ENCODE peak calls at places on chromosome 13, in eight cellular contexts. N is AG10803, B is left lung, K is upper lobe of left lung, X is cardiac fibroblast, C is HL-60, W is pancreas, A is WTC11. R is an unnamed sample.
A peak's percentile ranks its signal among the peaks of the same experiment; 100 is the strongest.

GRCh38 chr13:109744512-109745051 is 41.8 kb downstream of the IRS2 start:
- DNase-seq in X (peak; percentile 86), B (no peak), N (no peak), A (no peak), C (no peak), W (no peak), K (no peak), R (no peak)

GRCh38 chr13:47661076-47661475 is 340.0 kb downstream of the SUCLA2 start:
- DNase-seq in X (peak; percentile 65), C (no peak), K (no peak), B (no peak), W (no peak), N (peak; percentile 92), A (no peak), R (no peak)

GRCh38 chr13:33611016-33611805 is 206.7 kb upstream of the RFC3 start:
- DNase-seq in X (peak; percentile 68), C (no peak), W (no peak), K (peak; percentile 26), N (no peak), B (peak; percentile 41), A (no peak), R (no peak)

GRCh38 chr13:114027826-114028225 is 54.0 kb upstream of the C13orf46 start:
- DNase-seq in N (no peak), B (no peak), A (no peak), X (no peak), C (no peak), W (peak; percentile 23), K (no peak), R (no peak)

GRCh38 chr13:81275666-81276258 is 934.8 kb upstream of the SPRY2 start:
- DNase-seq in C (no peak), N (no peak), B (no peak), X (no peak), W (no peak), K (no peak), A (peak; percentile 34), R (no peak)

GRCh38 chr13:102901615-102902305 is 55.9 kb downstream of the ERCC5 start:
- DNase-seq in W (no peak), N (no peak), X (peak; percentile 44), B (no peak), A (no peak), K (no peak), C (no peak), R (no peak)

GRCh38 chr13:48009298-48009697 is 8.2 kb upstream of the SUCLA2 start:
- DNase-seq in W (no peak), C (peak; percentile 66), K (no peak), X (peak; percentile 89), A (no peak), B (no peak), N (peak; percentile 92), R (no peak)

GRCh38 chr13:20161951-20162300 is 1.1 kb upstream of the GJA3 start:
- DNase-seq in W (no peak), A (no peak), N (no peak), X (peak; percentile 2), B (no peak), C (no peak), K (no peak), R (no peak)

GRCh38 chr13:106028916-106029315 is 506.5 kb downstream of the EFNB2 start:
- DNase-seq in C (no peak), X (no peak), W (no peak), A (no peak), N (peak; percentile 66), K (no peak), B (no peak), R (no peak)

GRCh38 chr13:75787249-75787940 is 151.3 kb downstream of the LMO7 start:
- DNase-seq in K (no peak), W (no peak), C (no peak), X (peak; percentile 63), N (peak; percentile 70), A (no peak), B (no peak), R (no peak)

GRCh38 chr13:44309771-44310767 is 63.6 kb upstream of the SERP2 start:
- DNase-seq in A (no peak), C (no peak), N (no peak), X (peak; percentile 40), W (no peak), B (no peak), K (no peak), R (no peak)

GRCh38 chr13:72737033-72737432 is 9.3 kb downstream of the BORA start:
- DNase-seq in X (no peak), N (no peak), B (no peak), K (no peak), A (no peak), C (no peak), W (no peak), R (no peak)

GRCh38 chr13:94214979-94215378 is 264.5 kb downstream of the DCT start:
- DNase-seq in B (no peak), A (no peak), N (no peak), K (no peak), X (no peak), W (no peak), C (no peak), R (no peak)

GRCh38 chr13:90362718-90363117 is 984.8 kb upstream of the MIR17HG start:
- DNase-seq in W (no peak), K (no peak), B (no peak), C (no peak), N (peak; percentile 1), X (peak; percentile 59), A (no peak), R (no peak)

GRCh38 chr13:46526763-46527162 is 26.2 kb upstream of the LRCH1 start:
- DNase-seq in C (no peak), N (no peak), B (no peak), W (no peak), K (no peak), X (no peak), A (no peak), R (no peak)

GRCh38 chr13:80217614-80218456 is 123.1 kb downstream of the SPRY2 start:
- DNase-seq in W (no peak), A (peak; percentile 13), N (no peak), K (no peak), B (no peak), X (peak; percentile 81), C (no peak), R (no peak)

GRCh38 chr13:36428083-36428482 is 4.2 kb upstream of the CCNA1 start:
- DNase-seq in N (no peak), X (peak; percentile 83), C (peak; percentile 56), B (no peak), W (no peak), A (no peak), K (peak; percentile 28), R (no peak)

GRCh38 chr13:27792393-27793218 is at the start of gene GSX1:
- DNase-seq in K (peak; percentile 56), C (peak; percentile 39), X (peak; percentile 77), B (peak; percentile 52), A (peak; percentile 87), W (peak; percentile 92), N (peak; percentile 62), R (no peak)

GRCh38 chr13:74651121-74651520 is 516.9 kb upstream of the KLF12 start:
- DNase-seq in X (no peak), N (no peak), K (no peak), W (no peak), A (no peak), C (no peak), B (no peak), R (no peak)

GRCh38 chr13:44796597-44797517 is 192.4 kb downstream of the NUFIP1 start:
- DNase-seq in W (no peak), X (no peak), A (no peak), K (no peak), C (peak; percentile 44), B (no peak), N (no peak), R (no peak)

GRCh38 chr13:24865158-24865557 is 101.2 kb downstream of the RNF17 start:
- DNase-seq in X (peak; percentile 40), B (no peak), C (no peak), N (peak; percentile 12), A (no peak), K (no peak), W (no peak), R (no peak)
- TF ChIP-seq CTCF in X (peak; percentile 10), B (no peak), C (no peak), N (peak; percentile 37), A (no peak), K (no peak), W (no peak), R (no peak)

DNA sequence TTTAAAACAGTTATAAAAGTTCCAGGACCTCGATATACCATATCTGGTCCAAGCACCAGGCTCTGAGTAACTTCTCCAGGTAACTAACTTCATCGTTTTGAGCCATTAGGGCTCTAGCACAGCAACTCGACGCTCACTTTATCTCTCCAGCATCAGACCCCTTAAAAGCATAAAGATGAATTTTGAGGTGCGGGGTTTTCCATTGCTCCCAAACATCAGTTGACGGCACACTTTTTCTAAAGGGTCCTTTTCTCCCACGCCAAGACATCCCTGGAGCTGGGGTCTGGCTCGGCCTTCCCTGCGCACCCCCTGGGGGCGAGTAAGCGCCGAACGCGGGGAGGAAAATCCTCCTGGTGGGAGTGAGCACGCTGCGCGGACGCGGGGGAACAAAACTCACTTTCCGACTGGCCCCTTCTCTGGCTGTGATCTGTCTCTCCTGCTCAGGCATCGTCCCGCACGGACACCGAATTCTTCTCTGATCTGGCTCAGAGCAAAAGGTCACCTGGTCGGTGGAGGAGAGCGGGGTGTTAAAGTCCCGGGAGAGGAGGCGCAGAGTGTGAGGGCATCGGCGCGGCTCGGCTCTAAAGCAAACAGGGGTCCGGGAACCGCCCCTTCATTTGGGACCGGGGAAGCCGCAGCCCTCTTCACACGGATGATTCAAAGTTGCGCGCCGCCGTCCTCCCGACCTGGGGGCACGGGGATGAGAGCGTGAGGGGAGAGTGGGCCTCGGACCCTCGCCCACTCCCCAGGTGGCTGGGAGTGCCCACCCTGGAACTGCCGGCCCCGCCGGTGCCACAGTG is at the start of gene ATP7B:
- DNase-seq in C (no peak), K (peak; percentile 26), B (no peak), W (peak; percentile 46), A (peak; percentile 62), X (no peak), N (no peak), R (no peak)
- TF ChIP-seq CTCF in C (no peak), K (no peak), B (no peak), W (no peak), A (no peak), X (peak; percentile 22), N (peak; percentile 25), R (no peak)

DNA sequence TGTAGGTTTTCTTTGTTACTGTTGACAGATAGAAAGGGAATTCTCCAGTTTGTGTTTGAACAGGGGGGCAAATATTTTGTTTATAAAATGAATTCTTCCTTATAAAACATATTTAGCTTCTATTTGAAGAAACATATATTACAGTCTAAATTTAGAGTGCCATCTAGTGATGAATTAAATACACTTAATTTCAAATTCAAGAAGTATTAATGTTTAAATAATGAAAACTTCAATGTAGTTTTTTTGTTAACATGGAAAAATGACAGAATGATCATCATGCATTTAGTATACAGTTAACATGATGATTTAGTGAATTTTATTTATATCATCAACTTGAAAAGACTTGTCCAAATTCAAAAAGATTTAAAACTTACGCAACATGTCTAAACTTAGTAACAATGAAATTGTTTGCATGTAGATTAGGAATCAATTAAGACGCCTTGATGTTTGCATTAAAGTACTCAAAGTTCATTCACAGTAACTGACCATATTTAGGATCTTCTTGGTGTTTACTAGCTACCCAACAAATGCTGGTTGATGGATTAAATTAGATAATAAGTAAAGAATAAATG is 765.9 kb upstream of the SLITRK1 start:
- DNase-seq in N (no peak), X (peak; percentile 22), A (no peak), K (no peak), C (no peak), W (no peak), B (no peak), R (no peak)
- TF ChIP-seq CTCF in N (peak; percentile 6), X (peak; percentile 2), A (no peak), K (no peak), C (no peak), W (peak; percentile 10), B (no peak), R (no peak)

GRCh38 chr13:66492479-66492878 is 737.7 kb downstream of the PCDH9 start:
- DNase-seq in B (no peak), X (no peak), N (no peak), K (no peak), A (no peak), W (no peak), C (no peak), R (no peak)
- TF ChIP-seq CTCF in B (no peak), X (peak; percentile 18), N (no peak), K (no peak), A (no peak), W (no peak), C (no peak), R (no peak)

R was measured in CD14-positive monocyte.